ENCODE peak calls at places on chromosomes 3 and 15, in six cellular contexts. One of them, this sample, is unnamed.

GRCh38 chr3:87026246-87026645 is 35.3 kb upstream of the VGLL3 start:
- DNase-seq in psoas muscle: no peak
- DNase-seq in stomach: no peak
- DNase-seq in GM12865: no peak
- DNase-seq in B cell: no peak
- DNase-seq in choroid plexus epithelial cell: no peak
- DNase-seq in this sample: no peak

GRCh38 chr3:9101286-9101685 is 138.0 kb upstream of the RAD18 start:
- DNase-seq in B cell: no peak
- DNase-seq in GM12865: no peak
- DNase-seq in stomach: no peak
- DNase-seq in choroid plexus epithelial cell: no peak
- DNase-seq in psoas muscle: no peak
- DNase-seq in this sample: no peak

GRCh38 chr15:70775160-70775559 is 11.8 kb upstream of the UACA start:
- DNase-seq in choroid plexus epithelial cell: peak; percentile 87
- DNase-seq in psoas muscle: no peak
- DNase-seq in stomach: no peak
- DNase-seq in B cell: no peak
- DNase-seq in GM12865: no peak
- DNase-seq in this sample: no peak

GRCh38 chr3:78035020-78035660 is 995.2 kb downstream of the ROBO2 start:
- DNase-seq in stomach: no peak
- DNase-seq in psoas muscle: no peak
- DNase-seq in B cell: no peak
- DNase-seq in GM12865: no peak
- DNase-seq in choroid plexus epithelial cell: peak; percentile 29
- DNase-seq in this sample: no peak

GRCh38 chr15:74392402-74392876 is 25.0 kb upstream of the CYP11A1 start:
- DNase-seq in stomach: no peak
- DNase-seq in GM12865: no peak
- DNase-seq in choroid plexus epithelial cell: no peak
- DNase-seq in B cell: no peak
- DNase-seq in psoas muscle: no peak
- DNase-seq in this sample: no peak

GRCh38 chr3:143138948-143139347 is 19.4 kb downstream of the CHST2 start:
- DNase-seq in psoas muscle: no peak
- DNase-seq in stomach: no peak
- DNase-seq in B cell: no peak
- DNase-seq in choroid plexus epithelial cell: no peak
- DNase-seq in GM12865: no peak
- DNase-seq in this sample: no peak

GRCh38 chr3:188349276-188349962 is 195.5 kb downstream of the LPP start:
- DNase-seq in stomach: no peak
- DNase-seq in psoas muscle: no peak
- DNase-seq in choroid plexus epithelial cell: peak; percentile 43
- DNase-seq in GM12865: peak; percentile 19
- DNase-seq in B cell: no peak
- DNase-seq in this sample: no peak

GRCh38 chr3:163939926-163940325 is 1138.4 kb downstream of the SI start:
- DNase-seq in psoas muscle: no peak
- DNase-seq in B cell: no peak
- DNase-seq in GM12865: no peak
- DNase-seq in stomach: no peak
- DNase-seq in choroid plexus epithelial cell: peak; percentile 10
- DNase-seq in this sample: no peak

GRCh38 chr3:89113887-89114840 is 6.7 kb downstream of the EPHA3 start:
- DNase-seq in choroid plexus epithelial cell: peak; percentile 78
- DNase-seq in B cell: peak; percentile 58
- DNase-seq in GM12865: peak; percentile 46
- DNase-seq in stomach: peak; percentile 63
- DNase-seq in psoas muscle: peak; percentile 72
- DNase-seq in this sample: peak; percentile 86

GRCh38 chr15:41904487-41905359 is 10.9 kb upstream of the SPTBN5 start:
- DNase-seq in stomach: peak; percentile 67
- DNase-seq in choroid plexus epithelial cell: peak; percentile 81
- DNase-seq in psoas muscle: no peak
- DNase-seq in B cell: peak; percentile 83
- DNase-seq in GM12865: peak; percentile 72
- DNase-seq in this sample: no peak

GRCh38 chr15:43266834-43267233 is at the start of gene TGM5:
- DNase-seq in psoas muscle: no peak
- DNase-seq in B cell: no peak
- DNase-seq in choroid plexus epithelial cell: no peak
- DNase-seq in GM12865: no peak
- DNase-seq in stomach: no peak
- DNase-seq in this sample: peak; percentile 80

GRCh38 chr15:83926116-83926515 is 272.2 kb downstream of the ADAMTSL3 start:
- DNase-seq in GM12865: no peak
- DNase-seq in B cell: no peak
- DNase-seq in stomach: no peak
- DNase-seq in psoas muscle: no peak
- DNase-seq in choroid plexus epithelial cell: peak; percentile 90
- DNase-seq in this sample: no peak

GRCh38 chr15:69141833-69142232 is 18.6 kb upstream of the GLCE start:
- DNase-seq in psoas muscle: no peak
- DNase-seq in B cell: no peak
- DNase-seq in choroid plexus epithelial cell: no peak
- DNase-seq in stomach: no peak
- DNase-seq in GM12865: no peak
- DNase-seq in this sample: no peak

GRCh38 chr3:69162205-69162980 is 40.0 kb upstream of the LMOD3 start:
- DNase-seq in choroid plexus epithelial cell: no peak
- DNase-seq in stomach: no peak
- DNase-seq in B cell: no peak
- DNase-seq in GM12865: no peak
- DNase-seq in psoas muscle: no peak
- DNase-seq in this sample: no peak

DNA sequence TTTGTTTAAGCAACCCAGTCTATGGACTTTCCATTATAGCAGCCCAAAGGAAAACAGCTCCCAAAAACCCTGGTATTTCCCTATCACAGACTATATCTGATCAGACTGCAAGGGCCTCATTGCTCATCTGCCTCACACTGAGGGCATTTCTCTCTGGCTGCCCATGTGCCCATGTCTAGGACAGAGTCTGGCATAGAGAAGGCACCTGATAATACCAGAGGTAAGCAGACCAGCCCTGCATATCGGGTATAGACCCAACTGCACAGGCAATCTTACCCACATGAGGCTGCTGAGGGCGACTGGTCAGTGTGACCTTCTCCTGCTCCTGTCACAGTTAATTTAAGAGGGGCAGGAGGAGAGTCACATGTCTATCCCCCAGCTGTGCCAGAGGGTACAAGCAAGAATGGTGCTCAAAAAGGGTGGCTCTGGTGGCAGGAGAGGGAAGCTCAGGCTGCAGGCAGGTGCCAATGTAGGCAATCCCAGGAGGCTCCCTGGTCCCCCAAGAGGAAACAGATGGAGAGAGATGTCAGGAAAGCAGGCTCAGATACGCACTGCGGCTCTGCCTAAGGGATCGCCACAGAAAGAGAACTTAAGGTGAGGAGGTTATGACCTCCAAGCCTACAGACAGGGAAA is 3.1 kb downstream of the CSRNP1 start:
- DNase-seq in B cell: peak; percentile 27
- DNase-seq in psoas muscle: no peak
- DNase-seq in choroid plexus epithelial cell: no peak
- DNase-seq in GM12865: no peak
- DNase-seq in stomach: no peak
- DNase-seq in this sample: no peak
- TF ChIP-seq CTCF in B cell: no peak
- TF ChIP-seq CTCF in psoas muscle: peak; percentile 23
- TF ChIP-seq CTCF in choroid plexus epithelial cell: peak; percentile 17
- TF ChIP-seq CTCF in GM12865: no peak
- TF ChIP-seq CTCF in stomach: no peak
- TF ChIP-seq CTCF in this sample: peak; percentile 23

GRCh38 chr3:171328419-171329082 is 131.7 kb downstream of the TNIK start:
- DNase-seq in stomach: peak; percentile 48
- DNase-seq in GM12865: peak; percentile 57
- DNase-seq in choroid plexus epithelial cell: peak; percentile 34
- DNase-seq in B cell: peak; percentile 12
- DNase-seq in psoas muscle: no peak
- DNase-seq in this sample: no peak
- TF ChIP-seq CTCF in stomach: no peak
- TF ChIP-seq CTCF in GM12865: peak; percentile 15
- TF ChIP-seq CTCF in choroid plexus epithelial cell: peak; percentile 10
- TF ChIP-seq CTCF in B cell: no peak
- TF ChIP-seq CTCF in psoas muscle: peak; percentile 9
- TF ChIP-seq CTCF in this sample: no peak

GRCh38 chr3:112115161-112115739 is 17.8 kb downstream of the GCSAM start:
- DNase-seq in GM12865: peak; percentile 93
- DNase-seq in stomach: no peak
- DNase-seq in psoas muscle: no peak
- DNase-seq in B cell: peak; percentile 49
- DNase-seq in choroid plexus epithelial cell: no peak
- DNase-seq in this sample: no peak

GRCh38 chr3:112116777-112117186 is 16.3 kb downstream of the GCSAM start:
- DNase-seq in B cell: no peak
- DNase-seq in psoas muscle: no peak
- DNase-seq in GM12865: peak; percentile 54
- DNase-seq in stomach: no peak
- DNase-seq in choroid plexus epithelial cell: peak; percentile 30
- DNase-seq in this sample: no peak

GRCh38 chr3:112117826-112118571 is 15.0 kb downstream of the GCSAM start:
- DNase-seq in stomach: no peak
- DNase-seq in GM12865: peak; percentile 87
- DNase-seq in choroid plexus epithelial cell: no peak
- DNase-seq in psoas muscle: no peak
- DNase-seq in B cell: peak; percentile 78
- DNase-seq in this sample: no peak

GRCh38 chr3:112115806-112116383 is 17.2 kb downstream of the GCSAM start:
- DNase-seq in choroid plexus epithelial cell: no peak
- DNase-seq in stomach: no peak
- DNase-seq in psoas muscle: no peak
- DNase-seq in GM12865: peak; percentile 71
- DNase-seq in B cell: no peak
- DNase-seq in this sample: no peak

DNA sequence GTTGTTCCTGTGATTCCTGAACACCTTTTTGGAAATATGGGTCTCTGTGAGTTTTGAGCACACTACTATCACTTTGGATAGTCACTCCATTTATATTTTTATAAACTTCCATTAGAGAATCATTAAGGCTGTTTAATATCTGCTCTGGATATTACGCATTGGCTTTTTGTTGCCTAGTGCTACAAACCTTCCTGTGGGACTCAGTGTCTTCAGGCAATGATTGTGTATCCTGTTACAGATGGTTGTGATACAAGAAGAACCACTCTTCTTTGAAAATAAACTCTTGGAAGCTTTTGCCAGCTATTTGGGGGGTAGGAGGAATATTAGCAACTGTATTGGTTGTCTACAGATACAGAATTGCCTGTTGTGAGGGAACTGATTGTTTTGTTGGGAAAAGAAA is 15.6 kb downstream of the GCSAM start:
- DNase-seq in psoas muscle: no peak
- DNase-seq in stomach: no peak
- DNase-seq in B cell: no peak
- DNase-seq in GM12865: no peak
- DNase-seq in choroid plexus epithelial cell: no peak
- DNase-seq in this sample: no peak
- TF ChIP-seq CTCF in psoas muscle: no peak
- TF ChIP-seq CTCF in stomach: no peak
- TF ChIP-seq CTCF in B cell: no peak
- TF ChIP-seq CTCF in GM12865: no peak
- TF ChIP-seq CTCF in choroid plexus epithelial cell: no peak
- TF ChIP-seq CTCF in this sample: no peak

GRCh38 chr3:169060037-169060436 is 603.5 kb downstream of the MECOM start:
- DNase-seq in stomach: no peak
- DNase-seq in psoas muscle: no peak
- DNase-seq in B cell: no peak
- DNase-seq in GM12865: no peak
- DNase-seq in choroid plexus epithelial cell: peak; percentile 62
- DNase-seq in this sample: no peak
- TF ChIP-seq CTCF in stomach: no peak
- TF ChIP-seq CTCF in psoas muscle: no peak
- TF ChIP-seq CTCF in B cell: no peak
- TF ChIP-seq CTCF in GM12865: no peak
- TF ChIP-seq CTCF in choroid plexus epithelial cell: peak; percentile 51
- TF ChIP-seq CTCF in this sample: peak; percentile 35

GRCh38 chr15:36645106-36645505 is 65.7 kb downstream of the CDIN1 start:
- DNase-seq in choroid plexus epithelial cell: peak; percentile 5
- DNase-seq in stomach: no peak
- DNase-seq in GM12865: no peak
- DNase-seq in psoas muscle: no peak
- DNase-seq in B cell: no peak
- DNase-seq in this sample: no peak
- TF ChIP-seq CTCF in choroid plexus epithelial cell: no peak
- TF ChIP-seq CTCF in stomach: no peak
- TF ChIP-seq CTCF in GM12865: no peak
- TF ChIP-seq CTCF in psoas muscle: no peak
- TF ChIP-seq CTCF in B cell: no peak
- TF ChIP-seq CTCF in this sample: peak; percentile 14